ENCODE peak calls at places on chromosomes 12 and 14, in six cellular contexts. R is CD4-positive, alpha-beta T cell; V is AG04450; X is LoVo; Y is HuH-7; W is T-helper 2 cell. M is an unnamed sample.

GRCh38 chr12:30700216-30700900 is 4.7 kb upstream of the IPO8 start:
- DNase-seq in R (no peak), V (no peak), X (no peak), Y (no peak), W (no peak), M (no peak)

GRCh38 chr12:60399064-60399463 is 803.2 kb downstream of the SLC16A7 start:
- DNase-seq in R (no peak), V (no peak), X (no peak), Y (no peak), W (no peak), M (no peak)

GRCh38 chr12:79848321-79848720 is 86.6 kb downstream of the PPP1R12A start:
- DNase-seq in R (no peak), V (peak), X (no peak), Y (no peak), W (no peak), M (no peak)

GRCh38 chr14:29240046-29240445 is 473.5 kb downstream of the FOXG1 start:
- DNase-seq in R (no peak), V (no peak), X (no peak), Y (no peak), W (no peak), M (no peak)

GRCh38 chr12:70485704-70486103 is 119.6 kb downstream of the KCNMB4 start:
- DNase-seq in R (no peak), V (no peak), X (no peak), Y (no peak), W (no peak), M (no peak)

GRCh38 chr12:54593135-54593534 is 4.7 kb upstream of the PPP1R1A start:
- DNase-seq in R (no peak), V (no peak), X (no peak), Y (no peak), W (no peak), M (no peak)

GRCh38 chr12:46430340-46430948 is 57.9 kb upstream of the SLC38A2 start:
- DNase-seq in R (no peak), V (peak), X (peak), Y (peak), W (peak), M (peak)

GRCh38 chr12:117408161-117408791 is 46.9 kb upstream of the NOS1 start:
- DNase-seq in R (no peak), V (no peak), X (no peak), Y (no peak), W (no peak), M (no peak)

GRCh38 chr12:94534761-94535613 is 75.3 kb upstream of the CEP83 start:
- DNase-seq in R (no peak), V (no peak), X (no peak), Y (no peak), W (no peak), M (no peak)

GRCh38 chr12:131831021-131831571 is 2.9 kb downstream of the MMP17 start:
- DNase-seq in R (no peak), V (no peak), X (no peak), Y (no peak), W (no peak), M (no peak)

GRCh38 chr12:78871566-78871965 is 7.0 kb downstream of the SYT1 start:
- DNase-seq in R (no peak), V (no peak), X (no peak), Y (no peak), W (no peak), M (no peak)

GRCh38 chr12:1922985-1923384 is 4.5 kb upstream of the CACNA2D4 start:
- DNase-seq in R (no peak), V (no peak), X (no peak), Y (no peak), W (no peak), M (no peak)